ENCODE peak calls at places on chromosomes 7 and 10, in five cellular contexts. D is hepatocyte; M is stomach; C is mammary epithelial cell; V is CD4-positive, CD25-positive, alpha-beta regulatory T cell. O is an unnamed sample.

GRCh38 chr7:108351715-108352114 is 104.5 kb downstream of the NRCAM start:
- DNase-seq in D (no peak), M (no peak), C (no peak), V (no peak), O (no peak)

GRCh38 chr10:103668351-103669242 is 175.1 kb downstream of the NEURL1 start:
- DNase-seq in D (no peak), M (peak; percentile 67), C (no peak), V (peak; percentile 30), O (no peak)

GRCh38 chr7:36260481-36260880 is 107.4 kb downstream of the EEPD1 start:
- DNase-seq in D (no peak), M (no peak), C (no peak), V (no peak), O (no peak)

GRCh38 chr10:103592186-103593021 is 98.9 kb downstream of the NEURL1 start:
- DNase-seq in D (peak; percentile 74), M (peak; percentile 47), C (no peak), V (peak; percentile 48), O (peak; percentile 10)

GRCh38 chr10:92267343-92267742 is 23.5 kb downstream of the CPEB3 start:
- DNase-seq in D (no peak), M (no peak), C (no peak), V (peak; percentile 25), O (no peak)

GRCh38 chr10:34024708-34025425 is 690.4 kb upstream of the NRP1 start:
- DNase-seq in D (peak; percentile 17), M (no peak), C (peak; percentile 12), V (no peak), O (no peak)

GRCh38 chr10:76643465-76643864 is 994.1 kb downstream of the KCNMA1 start:
- DNase-seq in D (peak; percentile 22), M (no peak), C (no peak), V (no peak), O (no peak)

GRCh38 chr10:98252451-98252850 is 15.5 kb downstream of the LOXL4 start:
- DNase-seq in D (no peak), M (no peak), C (no peak), V (no peak), O (no peak)

GRCh38 chr7:54778166-54778565 is 19.2 kb upstream of the SEC61G start:
- DNase-seq in D (no peak), M (no peak), C (no peak), V (no peak), O (no peak)

GRCh38 chr10:5813091-5813340 is 218 bp downstream of the GDI2 start:
- DNase-seq in D (no peak), M (no peak), C (no peak), V (no peak), O (no peak)

GRCh38 chr10:5812283-5813090 is 747 bp downstream of the GDI2 start:
- DNase-seq in D (peak; percentile 63), M (peak; percentile 58), C (peak; percentile 25), V (peak; percentile 53), O (no peak)

GRCh38 chr10:5809541-5810154 is 3.6 kb downstream of the GDI2 start:
- DNase-seq in D (no peak), M (no peak), C (no peak), V (peak; percentile 59), O (no peak)

GRCh38 chr10:5810235-5810634 is 3.0 kb downstream of the GDI2 start:
- DNase-seq in D (no peak), M (no peak), C (no peak), V (no peak), O (no peak)

DNA sequence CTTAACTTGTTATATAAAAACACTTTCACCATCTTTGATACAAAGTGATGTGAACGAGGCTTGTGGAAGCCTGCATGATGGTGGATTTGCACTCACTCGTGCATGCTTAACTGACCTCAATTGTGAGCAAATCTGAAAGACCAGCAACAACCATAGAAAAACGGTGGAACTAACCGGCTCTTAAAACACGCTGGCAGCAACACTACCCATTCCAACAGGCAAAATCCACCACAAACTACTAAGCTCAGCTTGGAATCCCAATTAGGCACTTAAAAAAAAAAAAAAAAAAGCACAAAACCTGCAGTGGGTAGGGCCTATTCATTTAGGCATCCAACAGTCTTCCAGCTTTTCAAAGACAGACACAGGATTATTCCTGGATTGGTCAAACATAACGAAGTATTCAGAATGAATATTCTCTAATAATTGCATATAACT is 1.8 kb downstream of the GDI2 start:
- DNase-seq in D (no peak), M (no peak), C (peak; percentile 64), V (peak; percentile 28), O (no peak)
- H3K27ac ChIP-seq in D (no peak overlapping the region), M (no peak overlapping the region), C (no peak overlapping the region), V (peak overlapping the region; percentile 97), O (no peak overlapping the region)

DNA sequence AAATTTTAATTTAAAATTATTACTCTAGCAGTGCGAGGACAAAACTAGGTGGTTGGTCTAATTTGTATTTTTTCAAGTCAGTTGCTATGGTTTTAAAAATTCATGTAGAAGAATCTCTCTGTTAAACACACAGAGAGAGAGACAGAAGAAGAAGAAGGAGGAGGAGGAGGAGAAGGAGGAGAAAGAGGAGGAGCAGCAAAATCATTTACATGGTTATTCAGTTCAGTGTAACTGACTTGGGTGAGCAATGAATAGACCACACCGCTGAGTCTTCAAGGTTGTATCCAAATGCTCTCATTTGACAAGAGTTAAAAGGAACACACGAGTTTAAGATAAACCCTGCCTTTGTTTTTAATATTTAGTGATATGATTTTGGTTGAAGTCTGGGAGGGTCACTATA is 131.1 kb downstream of the PDE1C start:
- DNase-seq in D (no peak), M (no peak), C (no peak), V (no peak), O (no peak)
- H3K27ac ChIP-seq in D (no peak overlapping the region), M (no peak overlapping the region), C (peak overlapping the region; percentile 55), V (no peak overlapping the region), O (no peak overlapping the region)

DNA sequence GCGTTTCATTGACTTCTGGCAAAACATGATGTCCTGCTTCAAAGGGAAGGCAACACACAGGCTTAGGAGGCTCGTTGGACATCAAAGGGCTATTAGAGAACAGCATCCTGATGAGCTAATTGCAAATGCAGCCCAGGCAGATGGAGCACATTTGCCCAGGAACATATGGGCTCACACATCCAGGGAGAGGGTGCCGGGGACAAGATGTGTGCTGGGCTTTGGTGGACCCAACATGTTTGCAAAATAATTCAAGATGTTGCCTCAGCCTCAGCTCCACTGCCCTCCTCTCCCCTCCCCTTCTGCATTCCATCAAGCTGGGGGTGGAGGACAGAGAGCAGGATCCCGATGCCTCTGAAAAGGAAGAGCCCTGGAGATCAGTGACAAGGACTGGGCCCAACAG is 217.1 kb upstream of the ZMIZ1 start:
- DNase-seq in D (peak; percentile 33), M (no peak), C (no peak), V (no peak), O (no peak)
- H3K27ac ChIP-seq in D (no peak overlapping the region), M (no peak overlapping the region), C (no peak overlapping the region), V (no peak overlapping the region), O (no peak overlapping the region)

DNA sequence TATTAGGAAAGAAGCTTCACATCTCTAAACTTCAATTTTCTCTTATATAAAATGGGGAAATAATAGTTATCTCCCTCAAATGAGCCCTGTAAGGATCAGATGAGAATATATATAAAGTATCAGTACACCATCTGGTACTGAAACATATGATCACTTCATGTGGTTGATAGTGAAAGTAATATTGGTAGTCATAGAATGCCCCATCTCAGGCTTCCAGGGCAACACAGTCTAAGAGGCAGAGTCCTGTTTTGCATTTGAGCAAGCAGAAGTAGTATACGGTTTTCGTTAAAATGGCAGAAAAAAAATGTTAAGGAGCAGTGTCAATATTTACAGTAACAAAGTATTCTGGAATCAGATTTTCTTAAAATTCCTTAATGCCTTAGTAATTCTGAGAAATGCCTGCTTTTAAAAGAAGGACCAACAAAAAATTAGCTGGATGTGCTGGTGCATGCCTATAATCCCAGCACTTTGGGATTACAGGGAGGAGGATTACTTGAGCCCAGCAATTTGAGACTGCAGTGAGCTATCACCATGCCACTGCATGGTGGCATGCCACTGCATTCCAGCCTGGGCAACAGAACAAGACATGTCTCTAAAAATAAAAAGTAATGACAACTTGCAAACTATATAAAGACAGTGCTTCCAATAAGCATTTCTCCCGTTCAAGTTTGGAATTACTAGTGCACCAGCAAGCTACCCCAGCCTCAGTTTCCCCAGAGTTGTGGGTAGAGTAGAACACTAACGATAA is 19.8 kb downstream of the KBTBD2 start:
- DNase-seq in D (no peak), M (no peak), C (no peak), V (peak; percentile 25), O (no peak)
- H3K27ac ChIP-seq in D (no peak overlapping the region), M (no peak overlapping the region), C (no peak overlapping the region), V (no peak overlapping the region), O (no peak overlapping the region)

GRCh38 chr7:14381936-14382335 is 392.5 kb upstream of the ETV1 start:
- DNase-seq in D (no peak), M (no peak), C (no peak), V (no peak), O (no peak)
- H3K27ac ChIP-seq in D (no peak overlapping the region), M (no peak overlapping the region), C (no peak overlapping the region), V (no peak overlapping the region), O (no peak overlapping the region)

GRCh38 chr7:69049341-69049740 is 548.9 kb upstream of the AUTS2 start:
- DNase-seq in D (no peak), M (no peak), C (no peak), V (no peak), O (no peak)
- H3K27ac ChIP-seq in D (no peak overlapping the region), M (no peak overlapping the region), C (no peak overlapping the region), V (no peak overlapping the region), O (no peak overlapping the region)

GRCh38 chr7:130899638-130900401 is 165.8 kb upstream of the KLF14 start:
- DNase-seq in D (peak; percentile 87), M (peak; percentile 67), C (no peak), V (no peak), O (no peak)
- H3K27ac ChIP-seq in D (peak overlapping the region; percentile 88), M (peak overlapping the region; percentile 85), C (peak overlapping the region; percentile 66), V (peak overlapping the region; percentile 63), O (peak overlapping the region; percentile 79)

GRCh38 chr7:24903559-24903958 is 76.4 kb downstream of the OSBPL3 start:
- DNase-seq in D (no peak), M (no peak), C (no peak), V (no peak), O (no peak)

GRCh38 chr7:24908757-24909156 is 71.2 kb downstream of the OSBPL3 start:
- DNase-seq in D (no peak), M (no peak), C (no peak), V (peak; percentile 32), O (no peak)

GRCh38 chr7:24908166-24908565 is 71.8 kb downstream of the OSBPL3 start:
- DNase-seq in D (no peak), M (no peak), C (no peak), V (peak; percentile 47), O (no peak)

GRCh38 chr7:24907311-24907886 is 72.6 kb downstream of the OSBPL3 start:
- DNase-seq in D (no peak), M (no peak), C (peak; percentile 87), V (peak; percentile 79), O (no peak)

GRCh38 chr7:24905996-24906770 is 73.8 kb downstream of the OSBPL3 start:
- DNase-seq in D (no peak), M (no peak), C (peak; percentile 78), V (peak; percentile 38), O (no peak)
- H3K27ac ChIP-seq in D (no peak overlapping the region), M (no peak overlapping the region), C (peak overlapping the region; percentile 77), V (no peak overlapping the region), O (no peak overlapping the region)

GRCh38 chr7:95550546-95550945 is 45.8 kb downstream of the PDK4 start:
- DNase-seq in D (no peak), M (no peak), C (no peak), V (no peak), O (no peak)
- H3K27ac ChIP-seq in D (peak overlapping the region; percentile 95), M (peak overlapping the region; percentile 96), C (no peak overlapping the region), V (no peak overlapping the region), O (peak overlapping the region; percentile 100)

O was measured in caudate nucleus.